ENCODE peak calls at places on chromosomes 6 and 20, in five cellular contexts. One of them, this sample, is unnamed.
A peak's percentile ranks its signal among the peaks of the same experiment; 100 is the strongest.

GRCh38 chr6:167553716-167554115 is 228.8 kb downstream of the TTLL2 start:
- DNase-seq in fibroblast of lung: no peak
- DNase-seq in progenitor cell of endocrine pancreas: no peak
- DNase-seq in fibroblast of mammary gland: no peak
- DNase-seq in IMR-90: no peak
- DNase-seq in this sample: no peak

GRCh38 chr20:16946097-16946496 is 197.9 kb downstream of the OTOR start:
- DNase-seq in fibroblast of mammary gland: no peak
- DNase-seq in IMR-90: no peak
- DNase-seq in fibroblast of lung: no peak
- DNase-seq in progenitor cell of endocrine pancreas: no peak
- DNase-seq in this sample: no peak

GRCh38 chr20:2246081-2246491 is 49.7 kb upstream of the TGM3 start:
- DNase-seq in progenitor cell of endocrine pancreas: no peak
- DNase-seq in fibroblast of mammary gland: no peak
- DNase-seq in fibroblast of lung: no peak
- DNase-seq in IMR-90: no peak
- DNase-seq in this sample: no peak

GRCh38 chr6:90787411-90787810 is 200.5 kb upstream of the MAP3K7 start:
- DNase-seq in progenitor cell of endocrine pancreas: no peak
- DNase-seq in IMR-90: no peak
- DNase-seq in fibroblast of lung: no peak
- DNase-seq in fibroblast of mammary gland: no peak
- DNase-seq in this sample: no peak

GRCh38 chr20:46164166-46164565 is 46.1 kb downstream of the CD40 start:
- DNase-seq in fibroblast of lung: no peak
- DNase-seq in fibroblast of mammary gland: no peak
- DNase-seq in IMR-90: no peak
- DNase-seq in progenitor cell of endocrine pancreas: no peak
- DNase-seq in this sample: no peak

GRCh38 chr6:85537055-85537494 is 56.6 kb downstream of the SNX14 start:
- DNase-seq in IMR-90: peak; percentile 24
- DNase-seq in fibroblast of lung: peak; percentile 50
- DNase-seq in fibroblast of mammary gland: peak; percentile 19
- DNase-seq in progenitor cell of endocrine pancreas: no peak
- DNase-seq in this sample: peak; percentile 15

GRCh38 chr6:158660331-158660730 is 10.5 kb downstream of the SYTL3 start:
- DNase-seq in progenitor cell of endocrine pancreas: no peak
- DNase-seq in IMR-90: no peak
- DNase-seq in fibroblast of lung: peak; percentile 29
- DNase-seq in fibroblast of mammary gland: peak; percentile 32
- DNase-seq in this sample: peak; percentile 65

GRCh38 chr20:48791666-48792071 is 36.1 kb downstream of the PREX1 start:
- DNase-seq in fibroblast of lung: peak; percentile 76
- DNase-seq in fibroblast of mammary gland: peak; percentile 58
- DNase-seq in progenitor cell of endocrine pancreas: no peak
- DNase-seq in IMR-90: peak; percentile 32
- DNase-seq in this sample: no peak

GRCh38 chr20:56932575-56933330 is 303.6 kb downstream of the TFAP2C start:
- DNase-seq in progenitor cell of endocrine pancreas: no peak
- DNase-seq in IMR-90: no peak
- DNase-seq in fibroblast of lung: no peak
- DNase-seq in fibroblast of mammary gland: no peak
- DNase-seq in this sample: no peak

GRCh38 chr6:53581161-53581560 is 36.3 kb upstream of the GCLC start:
- DNase-seq in progenitor cell of endocrine pancreas: no peak
- DNase-seq in IMR-90: peak; percentile 74
- DNase-seq in fibroblast of mammary gland: peak; percentile 90
- DNase-seq in fibroblast of lung: peak; percentile 38
- DNase-seq in this sample: no peak

GRCh38 chr6:53582963-53583362 is 38.1 kb upstream of the GCLC start:
- DNase-seq in fibroblast of mammary gland: peak; percentile 16
- DNase-seq in fibroblast of lung: no peak
- DNase-seq in IMR-90: peak; percentile 38
- DNase-seq in progenitor cell of endocrine pancreas: no peak
- DNase-seq in this sample: no peak

GRCh38 chr6:53578371-53578770 is 33.5 kb upstream of the GCLC start:
- DNase-seq in progenitor cell of endocrine pancreas: no peak
- DNase-seq in fibroblast of mammary gland: no peak
- DNase-seq in fibroblast of lung: no peak
- DNase-seq in IMR-90: no peak
- DNase-seq in this sample: no peak

DNA sequence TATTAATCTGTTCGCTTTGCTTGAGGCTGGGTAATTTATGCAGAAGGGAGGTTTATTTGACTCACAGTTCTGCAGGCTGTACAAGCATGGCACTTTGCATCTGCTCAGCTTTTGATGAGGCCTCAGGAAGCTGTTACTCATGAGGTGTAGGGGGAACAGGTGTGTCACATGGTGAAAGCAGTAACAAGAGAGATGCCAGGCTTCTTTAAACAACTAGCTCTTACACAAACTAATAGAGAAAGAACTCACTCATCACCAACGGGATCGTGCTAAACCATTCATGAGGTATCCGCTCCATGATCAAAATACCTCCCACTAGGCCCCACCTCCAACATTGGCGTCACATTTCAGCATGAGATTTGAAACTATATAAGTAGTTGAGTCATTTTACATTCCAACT is 34.4 kb upstream of the GCLC start:
- DNase-seq in progenitor cell of endocrine pancreas: no peak
- DNase-seq in IMR-90: no peak
- DNase-seq in fibroblast of mammary gland: no peak
- DNase-seq in fibroblast of lung: no peak
- DNase-seq in this sample: no peak
- TF ChIP-seq CTCF in progenitor cell of endocrine pancreas: no peak
- TF ChIP-seq CTCF in IMR-90: no peak
- TF ChIP-seq CTCF in fibroblast of mammary gland: no peak
- TF ChIP-seq CTCF in fibroblast of lung: no peak
- TF ChIP-seq CTCF in this sample: no peak

GRCh38 chr6:125097186-125097585 is 56.4 kb upstream of the TPD52L1 start:
- DNase-seq in IMR-90: no peak
- DNase-seq in progenitor cell of endocrine pancreas: no peak
- DNase-seq in fibroblast of mammary gland: no peak
- DNase-seq in fibroblast of lung: no peak
- DNase-seq in this sample: no peak

GRCh38 chr6:125100018-125100652 is 53.4 kb upstream of the TPD52L1 start:
- DNase-seq in progenitor cell of endocrine pancreas: no peak
- DNase-seq in fibroblast of mammary gland: no peak
- DNase-seq in fibroblast of lung: no peak
- DNase-seq in IMR-90: no peak
- DNase-seq in this sample: no peak

GRCh38 chr6:125101128-125101527 is 52.4 kb upstream of the TPD52L1 start:
- DNase-seq in fibroblast of lung: no peak
- DNase-seq in fibroblast of mammary gland: no peak
- DNase-seq in IMR-90: no peak
- DNase-seq in progenitor cell of endocrine pancreas: no peak
- DNase-seq in this sample: no peak

GRCh38 chr6:125098253-125098652 is 55.3 kb upstream of the TPD52L1 start:
- DNase-seq in fibroblast of mammary gland: no peak
- DNase-seq in IMR-90: no peak
- DNase-seq in fibroblast of lung: no peak
- DNase-seq in progenitor cell of endocrine pancreas: no peak
- DNase-seq in this sample: no peak

DNA sequence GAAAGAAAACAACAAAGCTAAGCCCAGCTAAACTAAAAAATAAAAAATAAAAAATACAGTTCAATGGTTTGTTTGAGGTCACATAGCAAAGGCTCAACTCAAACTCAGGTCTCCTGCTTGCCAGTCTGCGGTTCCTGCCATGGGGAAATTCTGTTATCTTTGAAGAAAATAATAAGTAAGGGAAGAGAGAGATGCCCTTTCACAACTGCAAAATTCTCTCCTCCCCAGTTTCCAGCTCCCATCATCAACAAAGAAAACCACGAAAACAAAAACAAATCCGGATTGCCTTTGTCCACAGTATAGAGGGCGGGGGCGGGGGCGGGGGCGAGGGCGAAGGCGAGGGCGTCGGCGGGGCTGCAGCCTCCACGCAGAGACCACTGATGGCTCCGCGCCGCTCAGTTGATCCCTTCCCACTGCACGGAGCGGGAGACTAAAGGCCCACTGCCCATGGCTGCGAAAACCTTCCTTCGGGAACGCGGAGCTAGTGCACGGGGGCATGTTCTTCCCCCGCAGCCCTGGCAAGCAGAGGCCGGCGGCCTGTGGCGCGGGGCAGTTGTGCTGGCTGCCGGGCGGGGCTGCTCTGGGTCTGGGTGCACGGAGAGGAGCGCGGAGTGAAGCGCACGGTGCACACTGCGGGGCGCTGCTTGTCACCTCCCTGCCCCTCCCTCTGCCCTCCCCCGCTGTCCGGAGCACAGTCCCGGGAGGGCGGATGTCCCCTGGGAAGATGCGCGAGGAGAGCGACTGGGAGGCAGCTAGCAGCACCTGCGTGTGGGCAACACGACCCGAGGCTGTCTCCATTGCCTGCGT is 54.2 kb upstream of the TPD52L1 start:
- DNase-seq in progenitor cell of endocrine pancreas: peak; percentile 34
- DNase-seq in fibroblast of mammary gland: peak; percentile 41
- DNase-seq in fibroblast of lung: peak; percentile 59
- DNase-seq in IMR-90: peak; percentile 50
- DNase-seq in this sample: peak; percentile 19
- TF ChIP-seq CTCF in progenitor cell of endocrine pancreas: no peak
- TF ChIP-seq CTCF in fibroblast of mammary gland: no peak
- TF ChIP-seq CTCF in fibroblast of lung: peak; percentile 14
- TF ChIP-seq CTCF in IMR-90: no peak
- TF ChIP-seq CTCF in this sample: no peak

GRCh38 chr20:47680804-47681529 is 104.3 kb downstream of the SULF2 start:
- DNase-seq in fibroblast of lung: no peak
- DNase-seq in progenitor cell of endocrine pancreas: no peak
- DNase-seq in fibroblast of mammary gland: no peak
- DNase-seq in IMR-90: peak; percentile 13
- DNase-seq in this sample: no peak

GRCh38 chr20:47679462-47679861 is 105.8 kb downstream of the SULF2 start:
- DNase-seq in fibroblast of lung: no peak
- DNase-seq in progenitor cell of endocrine pancreas: no peak
- DNase-seq in IMR-90: no peak
- DNase-seq in fibroblast of mammary gland: no peak
- DNase-seq in this sample: no peak

GRCh38 chr20:47684306-47685080 is 100.8 kb downstream of the SULF2 start:
- DNase-seq in fibroblast of mammary gland: no peak
- DNase-seq in progenitor cell of endocrine pancreas: no peak
- DNase-seq in IMR-90: no peak
- DNase-seq in fibroblast of lung: no peak
- DNase-seq in this sample: no peak

GRCh38 chr20:47682916-47683315 is 102.4 kb downstream of the SULF2 start:
- DNase-seq in fibroblast of mammary gland: no peak
- DNase-seq in IMR-90: no peak
- DNase-seq in progenitor cell of endocrine pancreas: no peak
- DNase-seq in fibroblast of lung: no peak
- DNase-seq in this sample: no peak

DNA sequence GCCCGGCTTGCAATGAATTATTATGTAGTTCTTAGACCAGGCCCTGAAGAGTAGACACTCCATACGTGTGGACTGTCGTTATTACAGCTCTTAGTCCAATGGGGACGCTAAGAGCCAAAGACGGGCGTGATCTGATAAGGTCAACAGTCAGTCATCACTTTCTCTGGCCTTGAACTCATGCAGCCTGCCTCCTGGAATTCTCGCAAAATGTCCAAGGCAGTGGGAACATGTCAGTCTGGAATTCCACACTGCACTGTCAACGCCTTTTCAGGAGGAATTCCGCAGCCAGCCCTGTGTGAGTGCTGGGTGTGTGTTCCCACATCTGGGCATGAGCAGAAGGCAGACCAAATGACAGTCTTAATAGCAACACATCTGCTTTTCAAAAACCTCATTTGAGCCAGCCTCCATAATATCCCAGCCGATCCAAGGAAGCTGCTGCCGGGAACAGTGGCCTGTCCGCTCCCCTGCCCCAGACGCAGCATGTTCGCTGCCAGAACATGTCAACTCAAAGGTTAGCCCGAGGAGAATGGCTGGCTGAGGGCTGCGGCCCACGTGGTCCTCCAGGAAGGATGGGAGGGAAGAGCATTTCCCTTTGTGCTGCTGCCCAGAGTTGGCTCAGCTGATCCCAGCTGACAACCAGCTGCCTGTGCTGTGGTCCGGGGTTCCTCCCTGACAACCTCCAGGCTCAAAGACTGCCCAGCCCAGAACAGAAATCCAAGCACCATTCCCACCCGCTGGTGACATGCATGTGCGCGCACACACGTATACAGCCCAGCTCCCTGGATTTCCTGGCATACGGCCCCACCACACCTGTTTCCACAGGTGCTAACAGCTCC is 103.1 kb downstream of the SULF2 start:
- DNase-seq in progenitor cell of endocrine pancreas: no peak
- DNase-seq in fibroblast of lung: peak; percentile 54
- DNase-seq in IMR-90: no peak
- DNase-seq in fibroblast of mammary gland: peak; percentile 29
- DNase-seq in this sample: no peak
- TF ChIP-seq CTCF in progenitor cell of endocrine pancreas: no peak
- TF ChIP-seq CTCF in fibroblast of lung: no peak
- TF ChIP-seq CTCF in IMR-90: no peak
- TF ChIP-seq CTCF in fibroblast of mammary gland: no peak
- TF ChIP-seq CTCF in this sample: no peak

DNA sequence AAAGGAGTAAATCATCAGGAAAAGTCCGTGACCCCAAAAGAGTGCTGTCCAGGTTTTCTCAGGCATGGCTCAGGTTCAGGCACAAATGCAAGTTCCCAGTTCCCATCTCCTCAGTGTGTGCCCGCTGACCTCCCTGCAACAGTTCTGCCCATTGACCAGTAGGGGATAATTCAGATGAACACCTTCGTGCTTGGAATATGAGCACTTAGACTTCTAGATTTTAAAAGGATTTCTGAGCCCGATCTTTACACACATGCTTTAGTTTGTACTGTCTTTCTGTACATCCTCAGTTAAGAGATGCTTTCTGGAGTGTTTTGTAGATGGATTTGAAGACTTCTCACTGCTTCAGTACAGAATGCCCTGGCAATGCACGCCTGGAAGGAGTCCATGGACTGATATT is 239.7 kb upstream of the PLCB4 start:
- DNase-seq in IMR-90: no peak
- DNase-seq in fibroblast of lung: no peak
- DNase-seq in progenitor cell of endocrine pancreas: no peak
- DNase-seq in fibroblast of mammary gland: peak; percentile 16
- DNase-seq in this sample: no peak
- TF ChIP-seq CTCF in IMR-90: no peak
- TF ChIP-seq CTCF in fibroblast of lung: peak; percentile 38
- TF ChIP-seq CTCF in progenitor cell of endocrine pancreas: peak; percentile 38
- TF ChIP-seq CTCF in fibroblast of mammary gland: peak; percentile 36
- TF ChIP-seq CTCF in this sample: no peak

DNA sequence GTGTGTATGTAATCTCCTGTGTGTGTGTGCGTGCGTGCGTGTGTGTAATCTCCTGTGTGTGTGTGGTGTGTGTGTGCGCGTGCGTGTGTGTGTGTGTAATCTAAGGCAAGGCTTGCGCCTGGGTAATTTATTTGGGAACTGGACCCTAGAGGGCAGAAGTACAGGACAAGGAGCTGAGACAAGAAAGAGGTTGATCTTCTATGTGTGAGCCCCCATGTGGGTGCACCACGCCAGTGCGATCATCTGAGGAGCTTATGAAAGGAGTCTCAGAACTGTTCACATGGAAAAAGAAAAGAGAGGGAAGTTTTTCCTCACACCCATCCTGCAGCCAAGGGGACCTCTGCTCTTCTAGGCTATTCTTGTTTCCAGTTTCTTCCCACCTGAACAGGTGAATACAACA is 220.1 kb upstream of the GGTLC1 start:
- DNase-seq in IMR-90: no peak
- DNase-seq in fibroblast of lung: no peak
- DNase-seq in progenitor cell of endocrine pancreas: no peak
- DNase-seq in fibroblast of mammary gland: no peak
- DNase-seq in this sample: no peak
- TF ChIP-seq CTCF in IMR-90: no peak
- TF ChIP-seq CTCF in fibroblast of lung: no peak
- TF ChIP-seq CTCF in progenitor cell of endocrine pancreas: peak; percentile 40
- TF ChIP-seq CTCF in fibroblast of mammary gland: no peak
- TF ChIP-seq CTCF in this sample: no peak

GRCh38 chr6:28383235-28384142 is 16.1 kb downstream of the ZSCAN12 start:
- DNase-seq in progenitor cell of endocrine pancreas: peak; percentile 73
- DNase-seq in IMR-90: peak; percentile 93
- DNase-seq in fibroblast of lung: peak; percentile 95
- DNase-seq in fibroblast of mammary gland: peak; percentile 95
- DNase-seq in this sample: peak; percentile 84
- TF ChIP-seq CTCF in progenitor cell of endocrine pancreas: peak; percentile 62
- TF ChIP-seq CTCF in IMR-90: peak; percentile 51
- TF ChIP-seq CTCF in fibroblast of lung: peak; percentile 61
- TF ChIP-seq CTCF in fibroblast of mammary gland: peak; percentile 54
- TF ChIP-seq CTCF in this sample: peak; percentile 46

This sample was measured in GM10248.